ENCODE peak calls at places on chromosomes 1 and 21, in eight cellular contexts. H, Y, D, Z, B, R, S and X are unnamed samples.

GRCh38 chr1:172742599-172743500 is 83.9 kb downstream of the FASLG start:
- DNase-seq in H (peak; percentile 31), Y (peak; percentile 42), D (no peak), Z (peak; percentile 51), B (no peak), R (peak; percentile 65), S (peak; percentile 26), X (peak; percentile 66)

GRCh38 chr1:230215049-230215448 is 148.0 kb downstream of the GALNT2 start:
- DNase-seq in H (peak; percentile 48), Y (no peak), D (peak; percentile 49), Z (peak; percentile 5), B (peak; percentile 54), R (peak; percentile 75), S (peak; percentile 73), X (peak; percentile 46)

GRCh38 chr1:66050123-66050522 is 257.4 kb downstream of the PDE4B start:
- DNase-seq in H (no peak), Y (no peak), D (no peak), Z (no peak), B (no peak), R (no peak), S (peak; percentile 6), X (no peak)

GRCh38 chr1:179353546-179353945 is 12.2 kb upstream of the AXDND1 start:
- DNase-seq in H (no peak), Y (no peak), D (no peak), Z (no peak), B (no peak), R (peak; percentile 41), S (no peak), X (peak; percentile 84)

GRCh38 chr1:89262643-89263042 is 10.0 kb downstream of the GBP5 start:
- DNase-seq in H (no peak), Y (peak; percentile 81), D (no peak), Z (no peak), B (no peak), R (peak; percentile 64), S (no peak), X (no peak)

GRCh38 chr1:181803421-181803820 is 258.1 kb downstream of the ZNF648 start:
- DNase-seq in H (no peak), Y (no peak), D (no peak), Z (no peak), B (no peak), R (no peak), S (no peak), X (no peak)

GRCh38 chr1:2271841-2272655 is 43.9 kb downstream of the SKI start:
- DNase-seq in H (peak; percentile 35), Y (no peak), D (no peak), Z (no peak), B (no peak), R (peak; percentile 36), S (no peak), X (peak; percentile 49)

GRCh38 chr1:196400478-196401453 is 207.5 kb downstream of the KCNT2 start:
- DNase-seq in H (no peak), Y (peak; percentile 70), D (peak; percentile 48), Z (no peak), B (no peak), R (peak; percentile 98), S (peak; percentile 94), X (peak; percentile 52)

GRCh38 chr1:98211271-98211840 is 290.5 kb upstream of the DPYD start:
- DNase-seq in H (no peak), Y (peak; percentile 51), D (no peak), Z (peak; percentile 86), B (no peak), R (no peak), S (no peak), X (no peak)

GRCh38 chr1:109772658-109773202 is 9.0 kb upstream of the EPS8L3 start:
- DNase-seq in H (no peak), Y (no peak), D (no peak), Z (no peak), B (no peak), R (no peak), S (no peak), X (no peak)

GRCh38 chr1:115807723-115808122 is 33.2 kb downstream of the NHLH2 start:
- DNase-seq in H (peak; percentile 84), Y (peak; percentile 63), D (no peak), Z (peak; percentile 69), B (peak; percentile 14), R (peak; percentile 75), S (peak; percentile 47), X (peak; percentile 47)

GRCh38 chr1:39115271-39116110 is 89.0 kb upstream of the MACF1 start:
- DNase-seq in H (no peak), Y (peak; percentile 70), D (no peak), Z (no peak), B (no peak), R (peak; percentile 84), S (no peak), X (peak; percentile 77)

GRCh38 chr1:207389728-207390464 is 64.2 kb upstream of the CR2 start:
- DNase-seq in H (no peak), Y (peak; percentile 91), D (no peak), Z (peak; percentile 57), B (no peak), R (peak; percentile 61), S (no peak), X (peak; percentile 61)

GRCh38 chr21:37767984-37768383 is 148.3 kb downstream of the KCNJ6 start:
- DNase-seq in H (no peak), Y (peak; percentile 44), D (no peak), Z (no peak), B (no peak), R (peak; percentile 36), S (no peak), X (peak; percentile 40)

GRCh38 chr1:40014253-40014706 is 26.2 kb upstream of the CAP1 start:
- DNase-seq in H (no peak), Y (no peak), D (no peak), Z (no peak), B (no peak), R (no peak), S (no peak), X (no peak)

GRCh38 chr1:66613187-66613586 is 79.2 kb downstream of the SGIP1 start:
- DNase-seq in H (no peak), Y (peak; percentile 4), D (no peak), Z (no peak), B (no peak), R (peak; percentile 55), S (no peak), X (no peak)

GRCh38 chr1:92653605-92654381 is 131.1 kb downstream of the EVI5 start:
- DNase-seq in H (no peak), Y (peak; percentile 12), D (no peak), Z (no peak), B (no peak), R (no peak), S (no peak), X (no peak)